ENCODE peak calls at places on chromosomes 12 and 14, in four cellular contexts. Q is GM23338, M is endothelial cell of umbilical vein, T is astrocyte. H is an unnamed sample. For H3K36me3 and H3K27me3, the result is how much of the 10 kb centered on the place peaks cover.

GRCh38 chr12:15527201-15527782 is 205.0 kb downstream of the PTPRO start:
- DNase-seq in T (no peak), Q (peak), M (peak), H (no peak)

GRCh38 chr14:55399912-55400311 is 11.7 kb downstream of the ATG14 start:
- DNase-seq in T (peak), M (peak), Q (no peak), H (no peak)

GRCh38 chr12:116183741-116184141 is 93.8 kb downstream of the MED13L start:
- DNase-seq in Q (no peak), T (peak), M (peak), H (no peak)

GRCh38 chr12:69428351-69429048 is 41.7 kb upstream of the FRS2 start:
- DNase-seq in T (no peak), Q (no peak), M (no peak), H (no peak)

GRCh38 chr12:111607239-111607638 is 8.1 kb upstream of the ATXN2 start:
- DNase-seq in M (no peak), T (no peak), Q (peak), H (no peak)

GRCh38 chr12:92167075-92167474 is 21.4 kb upstream of the BTG1 start:
- DNase-seq in M (no peak), Q (no peak), T (no peak), H (no peak)

GRCh38 chr12:131726-132465 is 65.3 kb downstream of the IQSEC3 start:
- DNase-seq in M (no peak), Q (no peak), T (no peak), H (no peak)

GRCh38 chr12:124351422-124351821 is 56.5 kb downstream of the RFLNA start:
- DNase-seq in T (no peak), M (no peak), Q (no peak), H (no peak)

GRCh38 chr12:88658009-88658408 is 77.7 kb upstream of the KITLG start:
- DNase-seq in Q (no peak), M (no peak), T (peak), H (no peak)

GRCh38 chr14:69059658-69060648 is 80.9 kb upstream of the ACTN1 start:
- DNase-seq in T (peak), Q (no peak), M (peak), H (no peak)

GRCh38 chr12:65670775-65671174 is 153.5 kb upstream of the HMGA2 start:
- DNase-seq in T (peak), M (no peak), Q (no peak), H (peak)

DNA sequence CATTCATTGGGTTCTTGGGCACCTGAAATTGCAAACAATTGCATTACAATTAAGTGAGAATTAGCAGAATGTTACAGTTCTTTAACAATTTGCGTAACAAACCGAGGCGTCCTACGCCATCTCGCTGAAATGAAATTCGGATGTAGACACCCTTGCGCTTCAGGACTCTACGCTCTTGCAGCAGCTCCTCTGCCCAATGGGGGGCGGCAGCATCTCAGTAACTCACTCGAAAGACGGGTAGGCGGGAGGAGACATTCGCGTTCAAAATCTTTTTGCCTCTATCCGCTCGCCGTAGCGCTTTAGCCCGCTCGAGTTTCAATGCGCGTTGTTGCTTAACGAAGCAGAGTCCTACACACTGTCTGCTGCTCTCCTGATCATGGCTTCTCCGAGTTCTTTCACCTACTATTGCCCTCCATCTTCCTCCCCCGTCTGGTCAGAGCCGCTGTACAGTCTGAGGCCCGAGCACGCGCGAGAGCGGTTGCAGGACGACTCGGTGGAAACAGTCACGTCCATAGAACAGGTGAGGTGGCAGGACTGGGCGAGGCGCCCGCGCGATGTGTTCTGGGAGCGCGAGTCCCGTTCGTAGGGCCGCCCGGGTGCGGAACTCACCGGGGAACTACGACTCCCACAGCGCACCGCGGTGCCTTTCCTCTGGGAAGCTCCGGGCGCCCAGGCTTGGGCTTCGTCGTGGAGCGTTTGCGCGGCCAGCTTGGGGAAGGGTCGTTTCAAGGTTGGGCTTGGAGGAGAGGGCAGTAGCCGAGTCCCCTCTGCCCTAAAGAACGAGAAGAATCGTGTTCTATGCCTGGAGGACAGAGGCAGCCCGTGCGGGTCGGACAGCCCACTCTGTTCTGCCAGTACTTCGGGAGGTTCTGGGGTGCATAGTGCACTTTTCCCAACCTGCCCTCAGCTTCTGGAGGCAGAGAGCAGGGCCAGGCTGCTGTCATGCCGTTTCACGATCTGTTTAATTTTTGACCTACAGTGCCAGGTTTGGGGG is at the start of gene FNTB:
- DNase-seq in Q (peak), M (peak), T (peak), H (peak)
- TF ChIP-seq EZH2 in Q (no peak), M (no peak), T (no peak), H (no peak)

GRCh38 chr12:46659032-46659703 is 166.6 kb downstream of the SLC38A4 start:
- DNase-seq in Q (no peak), M (peak), T (no peak), H (no peak)
- H3K36me3 ChIP-seq in Q (under half), M (under half), T (under half), H (under half)

GRCh38 chr14:76375484-76375883 is 453 bp upstream of the ESRRB start:
- DNase-seq in M (no peak), T (no peak), Q (no peak), H (no peak)
- H3K27me3 ChIP-seq in M (half or more), T (half or more), Q (half or more), H (half or more)

DNA sequence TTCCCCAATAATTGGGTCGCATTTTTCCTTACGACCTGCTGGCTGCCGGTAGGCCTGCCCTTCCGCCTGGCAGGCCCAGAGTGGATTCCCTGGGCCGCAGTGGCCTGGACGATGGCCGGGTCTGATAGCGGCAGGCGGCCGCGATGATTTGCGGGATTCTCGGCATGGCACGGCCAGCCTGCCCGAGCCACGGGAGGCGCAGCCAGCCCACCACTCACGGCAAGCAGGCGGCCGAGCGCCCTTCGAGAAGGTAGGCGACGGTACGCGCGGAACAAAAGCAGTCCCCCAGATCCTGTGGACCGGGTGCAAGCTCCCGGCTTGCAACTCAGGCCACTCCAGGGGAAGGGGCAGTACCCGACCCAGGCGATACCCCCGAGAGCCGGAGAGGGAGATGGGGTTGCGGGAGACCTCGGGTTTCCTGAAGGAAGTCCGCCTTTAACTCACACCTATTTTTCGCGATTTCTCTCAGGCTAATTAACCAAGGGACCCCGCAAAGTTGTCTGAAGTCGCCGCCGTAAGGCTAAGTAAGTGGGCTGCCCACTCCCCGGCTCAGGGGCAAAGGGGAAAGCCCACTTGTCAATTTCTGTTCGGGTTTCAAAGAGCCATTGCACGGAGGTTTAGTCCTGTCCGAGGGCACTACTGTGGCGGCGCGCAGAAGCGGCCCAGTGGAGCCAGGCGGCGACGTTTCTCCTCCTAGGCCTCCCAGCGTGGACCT is 1.4 kb upstream of the GSC start:
- DNase-seq in T (no peak), Q (peak), M (no peak), H (no peak)
- TF ChIP-seq EZH2 in T (peak), Q (peak), M (peak), H (no peak)

DNA sequence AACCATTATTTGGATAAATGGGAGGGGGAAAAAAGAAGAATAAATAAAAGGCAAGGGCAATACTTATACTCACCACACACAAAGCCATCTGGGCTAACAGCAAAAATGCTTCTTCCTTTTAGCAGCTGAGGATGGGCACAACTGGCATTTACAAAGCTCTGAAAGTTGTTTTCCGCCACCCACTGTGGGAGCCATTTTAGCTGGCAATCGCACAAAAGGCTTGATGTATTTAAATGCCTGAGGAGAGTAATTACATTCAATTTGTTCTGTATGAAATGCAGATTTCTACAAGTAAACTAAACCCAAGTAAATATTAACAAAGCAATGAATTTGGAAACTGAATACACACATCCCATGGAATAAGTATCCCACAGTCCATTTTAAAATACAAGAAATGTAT is 37.5 kb downstream of the LRIG3 start:
- DNase-seq in T (no peak), M (no peak), Q (peak), H (no peak)
- H3K36me3 ChIP-seq in T (half or more), M (half or more), Q (under half), H (under half)

H was measured in keratinocyte.